ENCODE peak calls at places on chromosomes 3 and 15, in nine cellular contexts. V is breast epithelium, Y is OCI-LY7, K is fibroblast of lung, C is sigmoid colon, Z is fibroblast of pulmonary artery, O is ovary, H is A549, D is cardiac muscle cell. P is an unnamed sample.

GRCh38 chr3:100048248-100048647 is 66.1 kb downstream of the FILIP1L start:
- DNase-seq in V (no peak), Y (no peak), K (no peak), C (no peak), Z (no peak), O (no peak), H (no peak), D (no peak), P (no peak)

GRCh38 chr3:188482929-188483328 is 329.0 kb downstream of the LPP start:
- DNase-seq in V (no peak), Y (no peak), K (no peak), C (no peak), Z (no peak), O (no peak), H (no peak), D (no peak), P (no peak)

GRCh38 chr3:59605318-59605717 is 555.5 kb upstream of the CFAP20DC start:
- DNase-seq in V (no peak), Y (no peak), K (no peak), C (no peak), Z (no peak), O (no peak), H (no peak), D (no peak), P (no peak)

GRCh38 chr3:23283625-23284024 is 80.5 kb downstream of the UBE2E2 start:
- DNase-seq in V (no peak), Y (no peak), K (no peak), C (no peak), Z (no peak), O (no peak), H (no peak), D (no peak), P (no peak)

GRCh38 chr3:41690766-41691563 is 270.9 kb downstream of the ULK4 start:
- DNase-seq in V (no peak), Y (no peak), K (no peak), C (no peak), Z (peak), O (no peak), H (no peak), D (peak), P (no peak)

GRCh38 chr3:142215111-142215510 is 10.3 kb downstream of the GK5 start:
- DNase-seq in V (no peak), Y (no peak), K (no peak), C (no peak), Z (peak), O (no peak), H (peak), D (peak), P (no peak)

GRCh38 chr3:178826437-178827010 is 245.1 kb downstream of the ZMAT3 start:
- DNase-seq in V (no peak), Y (no peak), K (no peak), C (no peak), Z (no peak), O (no peak), H (no peak), D (no peak), P (no peak)

GRCh38 chr3:138600341-138600740 is 6.3 kb upstream of the CEP70 start:
- DNase-seq in V (peak), Y (no peak), K (peak), C (no peak), Z (no peak), O (no peak), H (no peak), D (no peak), P (no peak)

GRCh38 chr3:52819936-52820335 is 10.5 kb downstream of the ITIH4 start:
- DNase-seq in V (no peak), Y (no peak), K (no peak), C (no peak), Z (no peak), O (no peak), H (no peak), D (no peak), P (no peak)

GRCh38 chr3:12706504-12707253 is 42.8 kb upstream of the RAF1 start:
- DNase-seq in V (peak), Y (peak), K (peak), C (no peak), Z (peak), O (no peak), H (peak), D (peak), P (peak)

GRCh38 chr3:146180376-146180775 is 19.4 kb upstream of the PLOD2 start:
- DNase-seq in V (no peak), Y (no peak), K (no peak), C (no peak), Z (no peak), O (no peak), H (no peak), D (no peak), P (no peak)

GRCh38 chr15:67823371-67824156 is 1.7 kb upstream of the SKOR1 start:
- DNase-seq in V (no peak), Y (peak), K (no peak), C (no peak), Z (no peak), O (no peak), H (no peak), D (no peak), P (no peak)

GRCh38 chr3:114179575-114179974 is 723 bp upstream of the DRD3 start:
- DNase-seq in V (no peak), Y (peak), K (peak), C (no peak), Z (peak), O (no peak), H (peak), D (peak), P (peak)

GRCh38 chr15:86213888-86214287 is 134.2 kb downstream of the AGBL1 start:
- DNase-seq in V (no peak), Y (no peak), K (no peak), C (no peak), Z (no peak), O (no peak), H (no peak), D (no peak), P (no peak)

DNA sequence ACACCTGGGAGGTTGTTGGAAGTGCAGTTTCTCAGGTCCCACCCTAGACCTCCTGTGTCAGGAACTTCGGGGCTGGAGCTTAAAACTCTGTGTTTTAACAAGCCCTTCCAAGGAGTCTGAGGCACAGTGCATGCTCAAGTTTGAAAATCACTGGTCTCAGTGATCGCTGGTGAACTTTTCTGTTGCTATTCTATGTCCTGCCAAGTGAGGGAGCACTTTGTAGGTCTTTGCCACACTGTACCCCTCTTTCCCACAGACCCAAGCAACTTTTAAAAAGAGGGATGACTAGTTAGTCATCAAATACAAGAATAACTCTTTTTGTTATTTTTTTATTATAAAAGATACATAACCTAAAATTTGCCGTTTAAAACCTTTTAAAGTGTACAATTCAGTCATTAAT is 133.7 kb downstream of the AGBL1 start:
- DNase-seq in V (no peak), Y (no peak), K (no peak), C (no peak), Z (no peak), O (no peak), H (no peak), D (no peak), P (no peak)
- TF ChIP-seq CTCF in V (no peak), Y (peak), K (no peak), C (no peak), Z (no peak), O (no peak), H (no peak), D (no peak), P (no peak)

GRCh38 chr3:63199606-63200005 is 78.5 kb upstream of the SYNPR start:
- DNase-seq in V (no peak), Y (no peak), K (no peak), C (no peak), Z (no peak), O (no peak), H (no peak), D (no peak), P (no peak)

GRCh38 chr3:63207066-63207590 is 71.0 kb upstream of the SYNPR start:
- DNase-seq in V (no peak), Y (no peak), K (peak), C (no peak), Z (no peak), O (no peak), H (no peak), D (no peak), P (no peak)

GRCh38 chr3:63202529-63202928 is 75.6 kb upstream of the SYNPR start:
- DNase-seq in V (no peak), Y (no peak), K (no peak), C (no peak), Z (no peak), O (no peak), H (no peak), D (no peak), P (no peak)
- TF ChIP-seq CTCF in V (no peak), Y (no peak), K (no peak), C (no peak), Z (no peak), O (no peak), H (no peak), D (no peak), P (no peak)

DNA sequence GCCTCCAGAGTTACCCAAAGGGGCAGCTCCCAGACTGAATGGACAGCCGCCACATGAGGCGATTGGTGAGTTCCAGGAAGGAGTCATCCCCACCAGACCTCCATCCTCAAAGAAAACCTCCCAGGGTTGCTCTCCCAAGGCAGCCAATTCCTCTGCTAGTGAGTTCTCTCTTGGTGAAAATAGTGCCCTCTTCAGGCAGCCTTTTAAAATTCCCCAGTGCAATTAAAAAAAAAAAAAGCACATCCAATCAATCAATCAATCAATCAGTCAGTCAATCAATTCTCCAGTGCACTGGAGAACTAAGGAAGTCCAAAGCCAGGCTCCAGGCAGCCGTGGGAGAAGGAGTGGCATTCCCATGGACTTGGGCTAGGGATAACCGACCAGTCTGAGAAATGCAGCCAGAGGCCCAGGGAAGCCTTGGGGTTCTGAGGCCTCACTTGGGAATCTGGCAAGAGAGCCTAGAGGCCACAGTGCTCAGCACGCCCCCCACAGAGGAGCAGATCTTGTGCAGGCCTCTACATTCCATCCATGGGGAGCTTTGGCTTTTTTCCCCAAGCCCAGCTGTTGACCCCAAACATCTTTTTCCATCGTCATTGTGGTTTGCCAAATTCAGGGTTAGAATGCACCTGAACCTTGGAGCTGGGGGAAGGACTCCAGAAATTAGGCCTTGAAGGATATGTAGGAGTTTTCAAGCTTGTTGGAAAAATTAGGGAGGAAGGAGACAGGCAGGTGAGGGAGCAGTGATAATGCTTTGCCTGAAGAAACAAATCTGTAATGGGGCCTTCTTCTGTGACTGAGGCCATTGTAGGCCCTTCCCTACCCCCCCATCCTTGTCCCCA is 4.8 kb downstream of the PAQR5 start:
- DNase-seq in V (no peak), Y (peak), K (peak), C (no peak), Z (peak), O (no peak), H (peak), D (peak), P (no peak)
- TF ChIP-seq CTCF in V (no peak), Y (peak), K (no peak), C (no peak), Z (peak), O (no peak), H (peak), D (peak), P (peak)

DNA sequence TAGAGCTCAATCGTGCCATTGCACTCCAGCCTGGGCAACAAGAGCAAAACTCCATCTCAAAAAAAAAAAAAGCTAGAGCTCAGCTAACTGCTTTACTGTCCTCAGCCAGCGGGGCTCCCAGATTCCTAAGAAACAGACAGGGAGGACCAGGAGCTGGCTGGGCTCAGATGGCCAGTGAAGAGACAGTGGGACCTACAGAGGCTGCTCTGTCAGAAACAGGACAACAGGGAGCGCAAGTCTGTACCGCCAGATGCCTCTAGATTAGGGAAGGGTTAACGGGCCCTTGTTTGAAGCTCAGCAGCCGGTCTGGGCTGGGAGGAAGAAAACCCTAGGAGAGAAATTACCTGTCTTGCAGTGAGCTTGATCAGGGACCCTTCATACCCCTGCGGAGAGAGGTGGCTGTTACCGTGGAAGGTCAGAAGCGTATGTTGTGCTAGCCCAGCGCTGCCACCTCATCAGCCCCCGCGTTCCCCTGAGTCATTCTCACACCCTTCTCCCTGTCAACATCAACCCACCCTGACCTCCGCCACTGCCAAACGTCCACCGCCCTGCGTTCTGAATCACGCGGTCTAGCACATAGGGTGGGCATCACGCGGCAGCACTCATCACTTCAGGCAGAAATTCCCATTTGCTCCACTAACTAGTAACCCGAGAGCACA is 25.3 kb downstream of the RBPMS2 start:
- DNase-seq in V (no peak), Y (no peak), K (peak), C (no peak), Z (peak), O (no peak), H (peak), D (peak), P (peak)
- TF ChIP-seq CTCF in V (no peak), Y (no peak), K (no peak), C (no peak), Z (peak), O (no peak), H (no peak), D (no peak), P (no peak)

GRCh38 chr3:50626406-50626805 is 9.5 kb downstream of the MAPKAPK3 start:
- DNase-seq in V (no peak), Y (no peak), K (no peak), C (no peak), Z (no peak), O (no peak), H (no peak), D (no peak), P (no peak)
- TF ChIP-seq CTCF in V (no peak), Y (no peak), K (no peak), C (no peak), Z (no peak), O (no peak), H (no peak), D (no peak), P (no peak)

GRCh38 chr15:81106560-81106959 is 27.5 kb upstream of the CFAP161 start:
- DNase-seq in V (no peak), Y (peak), K (peak), C (no peak), Z (peak), O (no peak), H (peak), D (peak), P (peak)

GRCh38 chr15:81105521-81105920 is 28.5 kb upstream of the CFAP161 start:
- DNase-seq in V (no peak), Y (no peak), K (no peak), C (no peak), Z (no peak), O (no peak), H (no peak), D (no peak), P (no peak)

GRCh38 chr15:81107889-81108288 is 26.2 kb upstream of the CFAP161 start:
- DNase-seq in V (no peak), Y (no peak), K (no peak), C (no peak), Z (no peak), O (no peak), H (no peak), D (no peak), P (no peak)

GRCh38 chr15:81111018-81111417 is 23.1 kb upstream of the CFAP161 start:
- DNase-seq in V (no peak), Y (no peak), K (no peak), C (no peak), Z (no peak), O (no peak), H (no peak), D (no peak), P (no peak)

GRCh38 chr15:81108427-81108826 is 25.6 kb upstream of the CFAP161 start:
- DNase-seq in V (no peak), Y (peak), K (no peak), C (no peak), Z (no peak), O (no peak), H (peak), D (peak), P (peak)
- TF ChIP-seq CTCF in V (no peak), Y (peak), K (peak), C (peak), Z (peak), O (no peak), H (peak), D (peak), P (no peak)

GRCh38 chr15:66388576-66388975 is 1.9 kb downstream of the MAP2K1 start:
- DNase-seq in V (no peak), Y (peak), K (no peak), C (no peak), Z (no peak), O (no peak), H (no peak), D (no peak), P (no peak)

GRCh38 chr15:66388057-66388363 is 1.3 kb downstream of the MAP2K1 start:
- DNase-seq in V (no peak), Y (peak), K (no peak), C (no peak), Z (no peak), O (no peak), H (no peak), D (no peak), P (no peak)

GRCh38 chr15:66386204-66387123 is at the start of gene MAP2K1:
- DNase-seq in V (peak), Y (peak), K (peak), C (peak), Z (peak), O (peak), H (peak), D (peak), P (peak)

GRCh38 chr15:66389098-66389858 is 2.6 kb downstream of the MAP2K1 start:
- DNase-seq in V (no peak), Y (peak), K (no peak), C (no peak), Z (no peak), O (no peak), H (no peak), D (no peak), P (peak)

DNA sequence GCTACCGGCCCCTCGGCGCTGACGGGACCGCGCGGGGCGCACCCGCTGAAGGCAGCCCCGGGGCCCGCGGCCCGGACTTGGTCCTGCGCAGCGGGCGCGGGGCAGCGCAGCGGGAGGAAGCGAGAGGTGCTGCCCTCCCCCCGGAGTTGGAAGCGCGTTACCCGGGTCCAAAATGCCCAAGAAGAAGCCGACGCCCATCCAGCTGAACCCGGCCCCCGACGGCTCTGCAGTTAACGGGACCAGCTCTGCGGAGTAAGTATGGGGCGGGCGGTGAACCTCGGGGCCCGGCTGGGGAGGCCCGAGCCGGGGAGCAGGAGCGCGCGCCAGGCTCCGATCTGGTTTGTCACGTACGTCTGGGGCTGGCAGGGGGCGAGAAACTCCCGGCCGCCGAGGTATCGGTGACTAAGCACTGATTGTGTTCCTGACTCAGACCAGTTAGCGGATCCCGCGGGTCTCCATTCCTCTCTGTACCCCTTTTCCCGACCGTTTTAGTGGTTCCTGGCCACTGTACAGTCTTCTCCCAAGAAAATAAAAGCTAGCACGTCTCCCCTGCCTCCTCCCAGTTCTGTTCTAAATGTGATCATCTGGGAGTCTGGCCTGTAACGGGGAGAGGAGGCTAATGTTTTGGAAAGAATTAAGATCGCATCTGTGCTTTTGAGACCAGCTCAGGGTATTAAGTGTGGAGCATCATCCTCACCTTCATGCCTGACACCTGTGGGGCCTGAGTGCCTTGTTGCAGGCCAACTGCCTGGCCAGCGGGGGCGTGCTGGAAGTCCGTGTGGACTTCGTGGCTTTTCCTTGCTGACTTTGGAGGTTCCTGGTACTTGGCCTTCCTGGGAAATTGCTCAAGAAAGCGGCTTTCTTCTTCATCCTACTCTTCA is 704 bp downstream of the MAP2K1 start:
- DNase-seq in V (peak), Y (peak), K (peak), C (peak), Z (peak), O (peak), H (peak), D (peak), P (peak)
- TF ChIP-seq CTCF in V (peak), Y (peak), K (peak), C (peak), Z (peak), O (peak), H (peak), D (peak), P (no peak)

DNA sequence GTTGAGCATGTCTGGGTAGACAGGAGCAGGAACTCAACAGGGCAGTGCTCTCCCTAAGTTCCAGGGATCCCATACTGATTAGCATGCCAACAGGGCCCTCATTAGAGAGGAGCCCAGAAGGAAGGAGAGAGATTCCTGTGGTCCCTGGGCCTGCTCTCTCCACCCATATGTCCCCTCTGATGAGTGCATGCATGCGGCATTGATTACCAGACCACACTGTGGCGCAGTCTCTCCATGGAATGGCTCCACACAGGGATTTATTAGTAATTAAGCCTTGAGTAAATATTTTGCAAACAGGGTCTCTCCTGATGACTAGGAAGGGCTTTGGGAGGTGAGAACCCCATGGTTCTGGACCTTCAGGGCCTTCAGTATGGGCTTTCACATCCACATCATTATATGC is 60.0 kb upstream of the ST8SIA2 start:
- DNase-seq in V (no peak), Y (no peak), K (no peak), C (no peak), Z (no peak), O (no peak), H (no peak), D (no peak), P (no peak)
- TF ChIP-seq CTCF in V (no peak), Y (no peak), K (no peak), C (no peak), Z (no peak), O (no peak), H (no peak), D (no peak), P (no peak)

P was measured in activated CD8-positive, alpha-beta T cell treated with anti-CD3 and anti-CD28 coated beads for 36 hours.